ENCODE peak calls at places on chromosomes 6 and 20, in four cellular contexts. One of them, this sample, is unnamed.

GRCh38 chr6:138588805-138589434 is 89.6 kb upstream of the NHSL1 start:
- DNase-seq in CD8-positive, alpha-beta memory T cell: peak; percentile 62
- DNase-seq in pancreas: peak; percentile 32
- DNase-seq in BJ: no peak
- DNase-seq in this sample: peak; percentile 71

GRCh38 chr6:74650668-74651067 is 555.2 kb downstream of the COL12A1 start:
- DNase-seq in BJ: no peak
- DNase-seq in CD8-positive, alpha-beta memory T cell: no peak
- DNase-seq in pancreas: no peak
- DNase-seq in this sample: no peak

GRCh38 chr20:48292806-48293205 is 507.5 kb upstream of the SULF2 start:
- DNase-seq in CD8-positive, alpha-beta memory T cell: no peak
- DNase-seq in pancreas: no peak
- DNase-seq in BJ: no peak
- DNase-seq in this sample: peak; percentile 39

GRCh38 chr6:125524356-125524755 is 222.6 kb upstream of the HDDC2 start:
- DNase-seq in pancreas: no peak
- DNase-seq in BJ: no peak
- DNase-seq in CD8-positive, alpha-beta memory T cell: no peak
- DNase-seq in this sample: no peak

GRCh38 chr20:34473262-34473883 is 42.8 kb upstream of the DYNLRB1 start:
- DNase-seq in BJ: no peak
- DNase-seq in CD8-positive, alpha-beta memory T cell: no peak
- DNase-seq in pancreas: no peak
- DNase-seq in this sample: peak; percentile 68

GRCh38 chr20:33551778-33552177 is 61.9 kb downstream of the CBFA2T2 start:
- DNase-seq in BJ: no peak
- DNase-seq in pancreas: no peak
- DNase-seq in CD8-positive, alpha-beta memory T cell: no peak
- DNase-seq in this sample: no peak

GRCh38 chr6:41581381-41581991 is 35.3 kb downstream of the FOXP4 start:
- DNase-seq in BJ: no peak
- DNase-seq in pancreas: peak; percentile 60
- DNase-seq in CD8-positive, alpha-beta memory T cell: no peak
- DNase-seq in this sample: no peak

GRCh38 chr6:118506071-118506638 is 41.9 kb upstream of the PLN start:
- DNase-seq in BJ: no peak
- DNase-seq in CD8-positive, alpha-beta memory T cell: no peak
- DNase-seq in pancreas: no peak
- DNase-seq in this sample: no peak

GRCh38 chr6:138004423-138005287 is 102.6 kb downstream of the PERP start:
- DNase-seq in CD8-positive, alpha-beta memory T cell: peak; percentile 46
- DNase-seq in pancreas: no peak
- DNase-seq in BJ: no peak
- DNase-seq in this sample: peak; percentile 30

GRCh38 chr6:29926081-29926794 is 16.1 kb upstream of the HLA-A start:
- DNase-seq in CD8-positive, alpha-beta memory T cell: no peak
- DNase-seq in BJ: no peak
- DNase-seq in pancreas: peak; percentile 52
- DNase-seq in this sample: peak; percentile 41

GRCh38 chr6:105135907-105136432 is 43.8 kb downstream of the POPDC3 start:
- DNase-seq in BJ: no peak
- DNase-seq in pancreas: no peak
- DNase-seq in CD8-positive, alpha-beta memory T cell: no peak
- DNase-seq in this sample: peak; percentile 69

GRCh38 chr6:105136433-105137350 is 43.1 kb downstream of the POPDC3 start:
- DNase-seq in CD8-positive, alpha-beta memory T cell: no peak
- DNase-seq in pancreas: peak; percentile 38
- DNase-seq in BJ: no peak
- DNase-seq in this sample: peak; percentile 96

GRCh38 chr6:105135056-105135455 is 44.8 kb downstream of the POPDC3 start:
- DNase-seq in BJ: no peak
- DNase-seq in pancreas: no peak
- DNase-seq in CD8-positive, alpha-beta memory T cell: no peak
- DNase-seq in this sample: peak; percentile 31

GRCh38 chr6:105138141-105138540 is 41.7 kb downstream of the POPDC3 start:
- DNase-seq in BJ: no peak
- DNase-seq in CD8-positive, alpha-beta memory T cell: no peak
- DNase-seq in pancreas: no peak
- DNase-seq in this sample: no peak

DNA sequence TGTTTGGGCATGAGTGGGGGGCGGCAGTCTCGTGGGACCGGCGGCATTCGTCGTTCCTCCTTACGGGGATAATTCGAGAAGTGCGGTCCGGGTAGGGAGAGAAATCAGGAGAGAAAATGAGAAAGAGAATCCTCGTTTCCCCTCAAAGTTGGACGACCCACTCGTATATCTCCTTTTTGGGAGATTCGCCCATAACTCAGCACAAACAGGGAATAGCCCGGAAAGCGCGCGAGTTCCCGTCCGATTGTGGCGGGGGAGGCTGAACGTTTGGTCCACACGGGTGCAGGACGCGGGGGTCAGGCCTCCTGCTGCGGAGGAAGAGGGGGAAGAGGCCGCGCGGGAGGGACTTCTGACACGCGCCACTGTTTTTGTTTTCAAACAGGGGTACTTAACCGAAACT is 42.4 kb downstream of the POPDC3 start:
- DNase-seq in CD8-positive, alpha-beta memory T cell: no peak
- DNase-seq in pancreas: no peak
- DNase-seq in BJ: no peak
- DNase-seq in this sample: no peak
- H3K4me3 ChIP-seq in CD8-positive, alpha-beta memory T cell: no peak overlapping the region
- H3K4me3 ChIP-seq in pancreas: peak overlapping the region; percentile 56
- H3K4me3 ChIP-seq in BJ: peak overlapping the region; percentile 85
- H3K4me3 ChIP-seq in this sample: peak overlapping the region; percentile 71

GRCh38 chr20:58909585-58909984 is 57.1 kb downstream of the GNAS start:
- DNase-seq in BJ: no peak
- DNase-seq in CD8-positive, alpha-beta memory T cell: no peak
- DNase-seq in pancreas: no peak
- DNase-seq in this sample: no peak

GRCh38 chr20:58911970-58912369 is 59.5 kb downstream of the GNAS start:
- DNase-seq in pancreas: no peak
- DNase-seq in CD8-positive, alpha-beta memory T cell: no peak
- DNase-seq in BJ: no peak
- DNase-seq in this sample: no peak

GRCh38 chr20:58911309-58911708 is 58.8 kb downstream of the GNAS start:
- DNase-seq in pancreas: no peak
- DNase-seq in CD8-positive, alpha-beta memory T cell: no peak
- DNase-seq in BJ: no peak
- DNase-seq in this sample: no peak

GRCh38 chr20:58908941-58909340 is 56.4 kb downstream of the GNAS start:
- DNase-seq in CD8-positive, alpha-beta memory T cell: no peak
- DNase-seq in pancreas: no peak
- DNase-seq in BJ: no peak
- DNase-seq in this sample: no peak

GRCh38 chr20:58910473-58910872 is 58.0 kb downstream of the GNAS start:
- DNase-seq in CD8-positive, alpha-beta memory T cell: no peak
- DNase-seq in pancreas: no peak
- DNase-seq in BJ: no peak
- DNase-seq in this sample: no peak
- H3K36me3 ChIP-seq in CD8-positive, alpha-beta memory T cell: peaks cover 55% of the 10 kb centered on the region
- H3K36me3 ChIP-seq in pancreas: peaks cover 40% of the 10 kb centered on the region
- H3K36me3 ChIP-seq in BJ: peaks cover 30% of the 10 kb centered on the region
- H3K36me3 ChIP-seq in this sample: peaks cover 36% of the 10 kb centered on the region

DNA sequence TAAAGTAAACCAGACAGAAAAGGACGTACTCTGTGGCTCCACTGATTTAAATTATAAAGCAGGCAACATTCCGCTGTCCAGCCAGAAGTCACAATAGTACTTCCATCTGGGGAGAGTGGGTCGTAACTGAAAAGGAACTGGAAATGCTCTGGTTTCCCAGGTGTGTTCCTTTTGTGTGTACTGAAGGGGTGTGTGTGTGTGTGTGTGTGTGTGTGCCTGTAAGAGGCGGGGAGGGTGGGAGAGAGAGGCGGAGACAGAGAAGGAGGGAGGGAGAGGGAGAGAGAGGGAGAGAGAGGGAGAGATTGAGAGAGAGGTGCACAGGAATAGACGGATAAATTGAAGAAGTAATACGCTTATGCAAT is 178.4 kb upstream of the ZNF184 start:
- DNase-seq in CD8-positive, alpha-beta memory T cell: no peak
- DNase-seq in pancreas: no peak
- DNase-seq in BJ: no peak
- DNase-seq in this sample: peak; percentile 68
- H3K27me3 ChIP-seq in CD8-positive, alpha-beta memory T cell: peaks cover 12% of the 10 kb centered on the region
- H3K27me3 ChIP-seq in pancreas: peaks cover 7% of the 10 kb centered on the region
- H3K27me3 ChIP-seq in BJ: no peaks in the 10 kb centered on the region
- H3K27me3 ChIP-seq in this sample: no peaks in the 10 kb centered on the region

DNA sequence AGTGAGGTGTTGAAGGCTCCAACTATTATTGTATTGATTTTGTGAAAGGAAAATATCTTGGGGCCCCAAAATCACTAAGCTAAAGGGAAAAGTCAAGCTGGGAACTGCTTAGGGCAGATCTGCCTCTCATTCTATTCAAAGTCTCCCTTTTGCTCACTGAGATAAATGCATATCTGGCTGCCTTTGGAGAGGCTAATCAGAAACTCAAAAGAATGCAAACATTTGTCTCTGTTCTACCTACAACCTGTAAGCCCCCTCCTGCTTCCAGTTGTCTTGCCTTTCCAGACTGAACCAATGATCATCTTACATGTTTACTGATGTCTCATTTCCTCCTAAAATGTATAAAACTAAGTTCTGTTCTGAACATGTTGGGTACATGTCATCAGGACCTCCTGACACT is 125.9 kb downstream of the HTR1B start:
- DNase-seq in pancreas: no peak
- DNase-seq in BJ: no peak
- DNase-seq in CD8-positive, alpha-beta memory T cell: no peak
- DNase-seq in this sample: peak; percentile 4
- H3K4me3 ChIP-seq in pancreas: no peak overlapping the region
- H3K4me3 ChIP-seq in BJ: no peak overlapping the region
- H3K4me3 ChIP-seq in CD8-positive, alpha-beta memory T cell: no peak overlapping the region
- H3K4me3 ChIP-seq in this sample: no peak overlapping the region

DNA sequence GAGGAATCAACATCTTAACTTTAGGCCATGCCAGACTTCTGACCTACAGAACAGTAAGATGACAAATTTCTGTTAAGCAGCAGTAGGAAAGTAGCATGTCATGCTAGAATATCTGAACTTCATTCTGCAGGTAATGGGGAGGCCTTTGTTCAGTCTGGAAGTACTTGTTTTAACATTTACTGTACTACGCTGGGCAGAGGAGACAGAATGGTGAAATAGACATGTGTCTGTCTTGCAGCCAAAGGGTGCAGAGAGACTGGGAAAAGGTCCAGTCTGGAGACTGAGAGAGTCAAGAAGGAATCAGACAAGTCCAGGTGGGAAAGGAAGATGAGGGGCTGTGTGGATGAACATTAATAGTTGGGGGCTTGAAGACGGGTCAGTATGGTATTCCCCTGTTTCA is 17.5 kb upstream of the ZBTB2 start:
- DNase-seq in BJ: no peak
- DNase-seq in pancreas: no peak
- DNase-seq in CD8-positive, alpha-beta memory T cell: no peak
- DNase-seq in this sample: no peak
- H3K36me3 ChIP-seq in BJ: peaks cover 11% of the 10 kb centered on the region
- H3K36me3 ChIP-seq in pancreas: no peaks in the 10 kb centered on the region
- H3K36me3 ChIP-seq in CD8-positive, alpha-beta memory T cell: peaks cover 7% of the 10 kb centered on the region
- H3K36me3 ChIP-seq in this sample: peaks cover 8% of the 10 kb centered on the region

DNA sequence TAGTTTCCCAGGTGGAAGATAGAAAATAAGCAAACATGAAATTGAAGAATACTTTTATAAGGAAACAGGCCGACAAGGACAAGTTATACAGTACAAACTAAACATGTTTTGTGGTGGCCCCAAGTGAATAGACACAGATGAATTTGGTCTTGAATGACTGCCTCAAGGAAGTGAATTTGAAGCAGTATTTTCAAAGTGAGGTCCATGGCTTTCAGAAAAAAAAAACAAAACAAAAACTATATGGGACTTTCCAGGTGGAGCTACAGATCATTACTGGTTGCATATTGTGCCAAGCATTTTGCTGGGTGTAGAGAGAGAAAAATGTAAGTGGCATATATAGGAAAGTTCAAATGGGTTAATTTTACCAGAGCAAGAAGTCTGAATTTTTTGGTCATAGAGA is 68.8 kb downstream of the CYB5R4 start:
- DNase-seq in pancreas: no peak
- DNase-seq in BJ: no peak
- DNase-seq in CD8-positive, alpha-beta memory T cell: no peak
- DNase-seq in this sample: no peak
- H3K27me3 ChIP-seq in pancreas: no peaks in the 10 kb centered on the region
- H3K27me3 ChIP-seq in BJ: no peaks in the 10 kb centered on the region
- H3K27me3 ChIP-seq in CD8-positive, alpha-beta memory T cell: no peaks in the 10 kb centered on the region
- H3K27me3 ChIP-seq in this sample: no peaks in the 10 kb centered on the region

GRCh38 chr6:27757307-27757706 is 154.9 kb downstream of the OR2B2 start:
- DNase-seq in BJ: no peak
- DNase-seq in pancreas: peak; percentile 21
- DNase-seq in CD8-positive, alpha-beta memory T cell: peak; percentile 65
- DNase-seq in this sample: peak; percentile 85
- H3K4me3 ChIP-seq in BJ: peak overlapping the region; percentile 35
- H3K4me3 ChIP-seq in pancreas: no peak overlapping the region
- H3K4me3 ChIP-seq in CD8-positive, alpha-beta memory T cell: peak overlapping the region; percentile 52
- H3K4me3 ChIP-seq in this sample: peak overlapping the region; percentile 43

GRCh38 chr20:63878855-63879254 is 13.8 kb downstream of the TPD52L2 start:
- DNase-seq in pancreas: no peak
- DNase-seq in CD8-positive, alpha-beta memory T cell: no peak
- DNase-seq in BJ: no peak
- DNase-seq in this sample: peak; percentile 21
- H3K36me3 ChIP-seq in pancreas: peaks cover 51% of the 10 kb centered on the region
- H3K36me3 ChIP-seq in CD8-positive, alpha-beta memory T cell: peaks cover 41% of the 10 kb centered on the region
- H3K36me3 ChIP-seq in BJ: peaks cover 52% of the 10 kb centered on the region
- H3K36me3 ChIP-seq in this sample: peaks cover 30% of the 10 kb centered on the region

This sample was measured in H7.